ENCODE peak calls at places on chromosomes 5 and 9, in five cellular contexts. P is body of pancreas, R is heart right ventricle, W is foreskin keratinocyte, S is mesenchymal stem cell. Z is an unnamed sample.

GRCh38 chr9:95516736-95517558 is at the start of gene PTCH1:
- DNase-seq in P (peak), R (peak), W (no peak), S (peak), Z (peak)

GRCh38 chr9:135607401-135608293 is 31.7 kb downstream of the GLT6D1 start:
- DNase-seq in S (no peak), R (no peak), W (no peak), P (no peak), Z (no peak)

GRCh38 chr5:7208911-7209310 is 187.0 kb upstream of the ADCY2 start:
- DNase-seq in R (no peak), P (peak), S (no peak), W (no peak), Z (no peak)

GRCh38 chr9:8962084-8962483 is 1162.5 kb upstream of the DMAC1 start:
- DNase-seq in R (no peak), S (no peak), P (no peak), W (no peak), Z (no peak)

GRCh38 chr9:96327694-96328352 is 25.8 kb upstream of the HSD17B3 start:
- DNase-seq in P (peak), W (peak), R (no peak), S (peak), Z (peak)

GRCh38 chr9:7173139-7173538 is 415.4 kb downstream of the KDM4C start:
- DNase-seq in P (no peak), S (no peak), W (no peak), R (no peak), Z (no peak)

GRCh38 chr5:78127875-78128274 is 166.6 kb downstream of the AP3B1 start:
- DNase-seq in R (no peak), W (no peak), P (no peak), S (peak), Z (peak)

GRCh38 chr5:167524941-167525485 is 766.4 kb upstream of the WWC1 start:
- DNase-seq in S (peak), R (no peak), W (no peak), P (no peak), Z (no peak)

GRCh38 chr5:1135696-1136525 is 24.0 kb upstream of the SLC12A7 start:
- DNase-seq in P (peak), R (peak), W (no peak), S (no peak), Z (no peak)

GRCh38 chr9:100473271-100474081 is 527 bp downstream of the TMEFF1 start:
- DNase-seq in R (peak), P (peak), S (peak), W (peak), Z (peak)

GRCh38 chr9:125961037-125961436 is 213.9 kb downstream of the PBX3 start:
- DNase-seq in R (no peak), P (no peak), W (no peak), S (no peak), Z (no peak)

GRCh38 chr5:101590384-101590783 is 687.3 kb upstream of the ST8SIA4 start:
- DNase-seq in W (no peak), P (no peak), R (no peak), S (no peak), Z (no peak)

GRCh38 chr5:111384220-111384619 is 128.1 kb downstream of the STARD4 start:
- DNase-seq in R (no peak), W (no peak), S (no peak), P (no peak), Z (no peak)

GRCh38 chr9:128770286-128770685 is 1.4 kb downstream of the ZER1 start:
- DNase-seq in W (no peak), S (no peak), P (no peak), R (no peak), Z (no peak)
- H3K27ac ChIP-seq in W (no peak), S (no peak), P (no peak), R (no peak), Z (no peak)

GRCh38 chr5:173331287-173331686 is 3.1 kb upstream of the STC2 start:
- DNase-seq in R (no peak), S (no peak), W (no peak), P (no peak), Z (no peak)
- H3K27ac ChIP-seq in R (no peak), S (no peak), W (no peak), P (no peak), Z (peak)

GRCh38 chr5:171610686-171611085 is 174.9 kb upstream of the SMIM23 start:
- DNase-seq in W (no peak), P (no peak), R (no peak), S (no peak), Z (no peak)
- H3K27ac ChIP-seq in W (no peak), P (no peak), R (no peak), S (no peak), Z (no peak)

GRCh38 chr9:81686614-81687520 is 2.5 kb downstream of the TLE1 start:
- DNase-seq in P (peak), W (peak), R (peak), S (peak), Z (peak)

GRCh38 chr9:81689343-81690175 is at the start of gene TLE1:
- DNase-seq in R (peak), W (peak), S (peak), P (peak), Z (peak)

GRCh38 chr9:81693639-81694378 is 4.5 kb upstream of the TLE1 start:
- DNase-seq in P (no peak), W (no peak), R (no peak), S (peak), Z (no peak)

GRCh38 chr9:81687521-81688261 is 1.7 kb downstream of the TLE1 start:
- DNase-seq in R (peak), P (peak), S (peak), W (no peak), Z (peak)

DNA sequence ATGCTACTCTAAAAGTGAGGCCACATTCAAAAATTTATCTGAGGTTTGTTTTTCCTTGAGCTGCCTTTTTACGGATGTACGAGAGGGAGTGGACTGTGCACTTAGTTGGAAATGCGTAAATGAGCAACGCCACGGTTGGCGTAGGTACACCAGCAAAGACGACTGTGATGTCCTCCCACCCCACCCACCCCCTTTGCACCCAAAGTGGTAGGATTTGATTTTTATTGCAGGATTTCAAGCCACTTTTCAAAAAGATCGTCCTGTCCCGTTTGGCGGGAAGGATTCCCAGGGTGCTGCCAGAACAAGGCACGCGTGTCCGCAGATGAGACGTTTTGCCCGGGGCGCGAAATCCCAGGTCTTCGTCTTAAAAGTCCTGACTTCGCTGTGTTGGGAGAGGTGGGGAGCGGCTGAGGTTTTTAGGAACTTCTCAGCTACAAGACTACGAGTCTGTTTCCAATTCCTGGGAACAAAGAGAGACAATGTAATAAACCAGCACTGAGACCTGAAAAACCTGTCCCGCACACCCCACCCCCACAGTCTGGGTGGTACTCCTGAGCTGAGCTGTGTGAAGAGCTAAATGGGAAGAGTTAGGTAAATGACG is 1.0 kb upstream of the TLE1 start:
- DNase-seq in S (no peak), P (peak), W (peak), R (peak), Z (peak)
- H3K27ac ChIP-seq in S (no peak), P (peak), W (peak), R (peak), Z (peak)

GRCh38 chr9:33924978-33925797 is 108.2 kb downstream of the UBE2R2 start:
- DNase-seq in R (no peak), P (peak), S (peak), W (no peak), Z (peak)
- H3K27ac ChIP-seq in R (peak), P (peak), S (no peak), W (no peak), Z (peak)

DNA sequence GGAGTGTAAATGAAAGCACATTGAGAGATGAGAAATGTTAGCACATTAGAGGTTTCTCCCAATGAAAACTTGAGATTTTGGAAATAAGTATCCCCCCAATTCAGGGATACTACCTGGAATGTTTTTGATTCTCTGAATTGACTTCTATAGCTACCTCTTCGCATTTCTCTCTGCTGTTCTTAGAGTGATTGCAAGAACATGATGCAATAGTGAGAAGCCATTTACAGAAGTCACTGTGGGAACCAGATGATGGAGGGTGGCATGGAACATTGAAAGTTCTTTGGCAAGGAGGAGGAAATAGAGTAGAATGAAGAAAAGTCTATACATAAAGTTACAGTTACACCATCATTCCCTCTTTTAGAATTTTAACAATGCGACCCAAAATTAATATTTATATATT is 9.2 kb downstream of the NPR3 start:
- DNase-seq in W (no peak), S (no peak), P (no peak), R (no peak), Z (no peak)
- H3K27ac ChIP-seq in W (no peak), S (no peak), P (no peak), R (no peak), Z (no peak)

DNA sequence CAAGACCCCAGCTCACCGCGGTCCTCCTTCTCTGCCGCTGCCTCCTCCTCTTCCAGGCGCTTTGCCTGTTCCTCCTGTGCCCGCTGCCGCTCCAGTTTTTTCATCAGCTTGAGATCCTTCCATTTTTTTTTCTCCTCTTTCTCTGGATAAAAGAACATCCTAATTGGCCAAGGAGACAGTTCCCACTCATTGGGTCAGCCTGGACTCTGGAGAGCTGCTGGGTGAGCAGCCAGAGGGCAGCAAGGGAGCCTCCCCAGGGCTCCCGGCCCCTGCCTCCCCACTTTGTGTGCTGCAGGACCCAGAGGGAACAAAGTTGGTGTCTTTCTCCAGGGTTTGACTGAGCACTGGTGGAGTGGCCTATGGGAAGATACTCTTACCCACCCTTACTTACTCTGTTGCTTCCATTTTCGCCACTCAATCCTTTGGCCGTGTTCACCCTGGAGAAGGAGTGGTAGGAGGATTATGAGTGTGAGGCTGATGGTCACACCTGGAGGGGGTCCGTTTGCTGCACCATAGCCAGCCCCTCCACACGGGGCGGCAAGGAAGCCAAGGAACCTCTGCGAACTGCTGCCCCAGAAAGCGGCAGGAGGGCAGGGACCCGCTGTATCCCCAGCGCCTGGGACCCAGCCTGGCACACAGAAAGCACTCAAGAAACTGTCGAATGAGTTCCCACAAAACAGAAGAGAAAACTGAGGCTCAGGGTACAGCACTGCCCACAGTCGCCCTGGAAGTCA is 708 bp downstream of the SPOUT1 start:
- DNase-seq in R (no peak), W (no peak), P (no peak), S (peak), Z (no peak)
- H3K27ac ChIP-seq in R (peak), W (peak), P (peak), S (peak), Z (peak)

GRCh38 chr5:139517683-139518564 is 35.4 kb upstream of the STING1 start:
- DNase-seq in P (peak), R (peak), W (peak), S (peak), Z (peak)

GRCh38 chr5:139514486-139514856 is 31.9 kb upstream of the STING1 start:
- DNase-seq in R (no peak), P (no peak), S (no peak), W (peak), Z (no peak)

DNA sequence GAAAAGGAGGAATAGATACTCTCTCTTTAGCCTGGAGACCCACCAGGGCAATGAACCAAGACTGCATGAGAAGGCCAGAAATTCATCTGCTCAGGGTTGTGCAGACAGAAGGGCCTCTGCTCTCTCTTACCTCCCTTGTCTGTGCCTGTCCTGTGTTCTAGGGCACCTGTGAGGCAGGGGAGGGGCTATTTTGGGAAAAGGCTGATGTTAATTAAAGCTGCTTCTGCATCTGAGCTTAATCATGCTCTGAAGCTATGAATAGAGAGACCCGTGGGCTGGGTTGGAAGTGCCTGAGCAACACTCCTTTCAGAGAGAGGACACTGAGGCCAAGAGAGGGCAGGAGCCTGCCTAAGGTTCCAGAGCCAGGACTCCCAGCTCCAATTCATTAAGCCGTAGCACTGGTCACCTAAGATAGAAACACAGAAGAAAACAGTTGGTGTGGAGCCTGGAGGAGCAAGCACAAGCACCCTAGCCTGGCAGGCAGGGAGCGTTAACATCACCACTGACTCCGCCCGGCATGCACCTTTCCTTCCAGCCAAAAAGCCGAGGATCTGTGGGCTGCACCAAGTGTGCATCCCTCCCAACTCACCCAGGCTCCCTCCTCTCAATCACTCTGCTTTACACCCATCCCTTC is 31.4 kb upstream of the STING1 start:
- DNase-seq in W (no peak), S (no peak), P (no peak), R (no peak), Z (no peak)
- H3K27ac ChIP-seq in W (no peak), S (no peak), P (no peak), R (no peak), Z (peak)

Z was measured in RWPE1.